ENCODE peak calls at places on chromosomes 11 and 22, in five cellular contexts. E is fibroblast of lung; L is heart right ventricle; N is stimulated activated CD8-positive, alpha-beta memory T cell treated with anti-CD3 and anti-CD28 coated beads, Interleukin-15, amount 100 ng/mL, for 48 hours; D is ecto neural progenitor cell. T is an unnamed sample.

GRCh38 chr22:17430298-17430900 is 61.1 kb downstream of the CECR2 start:
- DNase-seq in E (peak), L (peak), N (no peak), D (no peak), T (no peak)

GRCh38 chr11:64226507-64227051 is 505 bp downstream of the NUDT22 start:
- DNase-seq in E (no peak), L (peak), N (no peak), D (no peak), T (peak)

GRCh38 chr11:112058103-112058502 is 15.7 kb downstream of the PIH1D2 start:
- DNase-seq in E (no peak), L (no peak), N (no peak), D (no peak), T (no peak)

GRCh38 chr11:127074151-127074761 is 73.7 kb upstream of the KIRREL3 start:
- DNase-seq in E (peak), L (no peak), N (no peak), D (no peak), T (no peak)

GRCh38 chr22:32600184-32600583 is 125.6 kb downstream of the FBXO7 start:
- DNase-seq in E (no peak), L (no peak), N (no peak), D (no peak), T (no peak)

GRCh38 chr11:116073854-116074837 is 569.9 kb upstream of the CADM1 start:
- DNase-seq in E (no peak), L (peak), N (no peak), D (peak), T (peak)

GRCh38 chr22:38831166-38831945 is 12.5 kb downstream of the NPTXR start:
- DNase-seq in E (peak), L (no peak), N (no peak), D (no peak), T (no peak)

GRCh38 chr22:21643533-21644357 is 1.6 kb downstream of the SDF2L1 start:
- DNase-seq in E (no peak), L (no peak), N (no peak), D (no peak), T (no peak)

GRCh38 chr22:39179401-39179827 is 26.9 kb upstream of the CBX7 start:
- DNase-seq in E (no peak), L (no peak), N (no peak), D (peak), T (no peak)

GRCh38 chr11:125222494-125222893 is 57.9 kb downstream of the PKNOX2 start:
- DNase-seq in E (no peak), L (no peak), N (no peak), D (no peak), T (no peak)

GRCh38 chr22:29926057-29926456 is 43.1 kb downstream of the MTMR3 start:
- DNase-seq in E (no peak), L (no peak), N (no peak), D (no peak), T (no peak)

GRCh38 chr11:92225206-92225562 is 566 bp downstream of the FAT3 start:
- DNase-seq in E (no peak), L (no peak), N (no peak), D (peak), T (no peak)

GRCh38 chr11:122733301-122733686 is 77.8 kb downstream of the UBASH3B start:
- DNase-seq in E (peak), L (peak), N (no peak), D (no peak), T (no peak)

T was measured in lower leg skin.